ENCODE peak calls at places on chromosomes 6 and 20, in six cellular contexts. A is esophagus squamous epithelium, W is cardiac muscle cell, N is neural progenitor cell, F is DND-41, C is H9. Z is an unnamed sample. For H3K4me1, the result is how much of the 10 kb centered on the place peaks cover.

GRCh38 chr6:11251553-11252358 is 19.3 kb upstream of the NEDD9 start:
- DNase-seq in A (no peak), W (no peak), N (no peak), F (no peak), C (no peak), Z (peak)

GRCh38 chr6:4212588-4212987 is 77.2 kb upstream of the ECI2 start:
- DNase-seq in A (no peak), W (no peak), N (no peak), F (no peak), C (no peak), Z (no peak)

GRCh38 chr20:3168079-3168828 is 5.1 kb downstream of the LZTS3 start:
- DNase-seq in A (no peak), W (peak), N (peak), F (no peak), C (peak), Z (peak)

GRCh38 chr20:40286991-40287531 is 402.0 kb downstream of the MAFB start:
- DNase-seq in A (peak), W (no peak), N (no peak), F (no peak), C (no peak), Z (peak)

GRCh38 chr6:28537509-28538140 is 11.9 kb downstream of the GPX5 start:
- DNase-seq in A (no peak), W (no peak), N (peak), F (no peak), C (peak), Z (no peak)

GRCh38 chr20:41309817-41310216 is 7.7 kb downstream of the ZHX3 start:
- DNase-seq in A (no peak), W (no peak), N (no peak), F (no peak), C (no peak), Z (no peak)

GRCh38 chr6:3438190-3439167 is 18.4 kb downstream of the SLC22A23 start:
- DNase-seq in A (no peak), W (no peak), N (no peak), F (no peak), C (no peak), Z (no peak)

GRCh38 chr6:81774542-81774941 is 22.1 kb upstream of the TENT5A start:
- DNase-seq in A (no peak), W (no peak), N (no peak), F (no peak), C (no peak), Z (peak)

GRCh38 chr6:55818482-55818881 is 56.9 kb downstream of the BMP5 start:
- DNase-seq in A (no peak), W (no peak), N (no peak), F (no peak), C (no peak), Z (no peak)

GRCh38 chr20:8798505-8798904 is 270.4 kb upstream of the PLCB4 start:
- DNase-seq in A (no peak), W (no peak), N (no peak), F (no peak), C (no peak), Z (no peak)

GRCh38 chr20:52210037-52210990 is 18.7 kb upstream of the ZFP64 start:
- DNase-seq in A (no peak), W (no peak), N (no peak), F (no peak), C (no peak), Z (no peak)

GRCh38 chr6:12296255-12296573 is 6.1 kb downstream of the EDN1 start:
- DNase-seq in A (no peak), W (no peak), N (no peak), F (no peak), C (no peak), Z (no peak)

DNA sequence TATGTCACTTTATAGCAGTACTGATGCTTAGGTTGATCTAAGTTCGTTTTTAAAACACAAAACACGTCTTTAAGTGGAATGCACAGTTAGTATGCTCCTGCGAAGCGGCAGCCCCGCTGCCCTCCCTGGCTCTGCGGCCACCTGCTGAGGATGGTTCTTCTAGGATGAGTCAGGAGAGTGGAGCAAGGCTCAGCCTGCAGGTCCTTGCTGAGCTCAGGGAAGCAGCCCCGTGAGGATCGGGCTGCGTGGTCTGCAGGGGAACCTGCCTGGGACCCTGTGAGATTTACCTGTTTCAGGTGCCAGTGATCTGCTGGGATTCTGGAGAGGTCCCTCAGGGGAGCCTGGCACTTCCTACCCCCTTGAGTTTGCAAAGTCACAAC is 57.5 kb downstream of the SYNJ2 start:
- DNase-seq in A (no peak), W (no peak), N (peak), F (no peak), C (no peak), Z (no peak)
- H3K4me1 ChIP-seq in A (under half), W (under half), N (under half), F (under half), C (under half), Z (under half)

GRCh38 chr6:100035873-100036653 is 42.0 kb upstream of the MCHR2 start:
- DNase-seq in A (no peak), W (no peak), N (no peak), F (no peak), C (no peak), Z (no peak)
- H3K27ac ChIP-seq in A (no peak), W (no peak), N (no peak), F (no peak), C (no peak), Z (no peak)

GRCh38 chr20:62400541-62400940 is 6.5 kb downstream of the CABLES2 start:
- DNase-seq in A (no peak), W (no peak), N (no peak), F (no peak), C (no peak), Z (no peak)

GRCh38 chr20:62400021-62400420 is 7.1 kb downstream of the CABLES2 start:
- DNase-seq in A (no peak), W (no peak), N (no peak), F (no peak), C (no peak), Z (no peak)

GRCh38 chr20:62403331-62403730 is 3.8 kb downstream of the CABLES2 start:
- DNase-seq in A (no peak), W (no peak), N (no peak), F (no peak), C (no peak), Z (no peak)

GRCh38 chr20:62402456-62402855 is 4.6 kb downstream of the CABLES2 start:
- DNase-seq in A (no peak), W (no peak), N (no peak), F (no peak), C (no peak), Z (no peak)

GRCh38 chr20:62401331-62401779 is 5.7 kb downstream of the CABLES2 start:
- DNase-seq in A (no peak), W (peak), N (peak), F (no peak), C (peak), Z (no peak)
- TF ChIP-seq CTCF in A (no peak), W (peak), N (peak), F (no peak), C (peak), Z (no peak)

DNA sequence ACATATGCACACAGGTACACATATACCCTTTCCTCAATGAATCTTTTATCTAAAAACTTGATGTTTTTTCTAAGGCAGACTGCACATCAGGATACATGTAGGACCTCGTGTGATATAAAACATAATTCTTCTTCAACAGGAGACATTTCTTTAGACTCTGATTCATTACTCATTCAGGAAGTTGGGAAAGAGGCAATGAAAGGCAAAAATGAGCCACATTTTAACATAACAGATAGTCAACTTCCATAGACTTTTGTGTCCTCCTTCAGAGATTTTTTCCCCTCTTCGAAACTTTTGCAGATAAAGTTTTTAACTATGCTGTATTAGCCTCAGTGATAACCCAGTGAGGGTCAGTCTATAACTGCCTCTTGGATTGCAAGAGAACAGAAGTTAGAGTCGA is 562.4 kb upstream of the MAP3K7 start:
- DNase-seq in A (no peak), W (no peak), N (no peak), F (no peak), C (no peak), Z (no peak)
- H3K4me1 ChIP-seq in A (under half), W (under half), N (under half), F (under half), C (under half), Z (under half)

DNA sequence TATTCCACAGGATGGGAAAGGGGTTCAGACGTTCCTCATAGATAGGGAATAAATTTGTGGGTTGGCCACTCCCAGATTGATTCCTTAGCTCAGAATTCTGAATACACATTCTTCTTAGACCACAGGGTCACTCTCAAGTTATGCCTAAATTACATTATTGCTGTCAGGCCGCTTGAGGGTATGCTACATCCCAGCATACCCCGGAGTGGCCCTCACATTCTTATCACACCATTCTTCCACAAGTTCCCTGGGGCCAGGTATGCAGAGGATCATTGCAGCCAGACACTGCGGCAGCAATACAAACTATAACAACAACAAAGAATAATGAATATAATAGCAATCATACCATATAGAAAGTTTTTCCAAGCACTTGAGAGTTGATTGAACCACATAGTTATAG is 237.9 kb upstream of the SOX4 start:
- DNase-seq in A (no peak), W (no peak), N (no peak), F (no peak), C (no peak), Z (no peak)
- H3K27ac ChIP-seq in A (no peak), W (no peak), N (no peak), F (no peak), C (no peak), Z (no peak)

GRCh38 chr6:16079354-16079753 is 49.5 kb upstream of the MYLIP start:
- DNase-seq in A (no peak), W (no peak), N (no peak), F (no peak), C (no peak), Z (no peak)
- TF ChIP-seq CTCF in A (no peak), W (no peak), N (no peak), F (no peak), C (no peak), Z (no peak)

GRCh38 chr6:166201878-166202277 is 34.2 kb upstream of the TBXT start:
- DNase-seq in A (no peak), W (no peak), N (no peak), F (no peak), C (no peak), Z (no peak)
- H3K4me1 ChIP-seq in A (under half), W (under half), N (under half), F (under half), C (under half), Z (under half)

DNA sequence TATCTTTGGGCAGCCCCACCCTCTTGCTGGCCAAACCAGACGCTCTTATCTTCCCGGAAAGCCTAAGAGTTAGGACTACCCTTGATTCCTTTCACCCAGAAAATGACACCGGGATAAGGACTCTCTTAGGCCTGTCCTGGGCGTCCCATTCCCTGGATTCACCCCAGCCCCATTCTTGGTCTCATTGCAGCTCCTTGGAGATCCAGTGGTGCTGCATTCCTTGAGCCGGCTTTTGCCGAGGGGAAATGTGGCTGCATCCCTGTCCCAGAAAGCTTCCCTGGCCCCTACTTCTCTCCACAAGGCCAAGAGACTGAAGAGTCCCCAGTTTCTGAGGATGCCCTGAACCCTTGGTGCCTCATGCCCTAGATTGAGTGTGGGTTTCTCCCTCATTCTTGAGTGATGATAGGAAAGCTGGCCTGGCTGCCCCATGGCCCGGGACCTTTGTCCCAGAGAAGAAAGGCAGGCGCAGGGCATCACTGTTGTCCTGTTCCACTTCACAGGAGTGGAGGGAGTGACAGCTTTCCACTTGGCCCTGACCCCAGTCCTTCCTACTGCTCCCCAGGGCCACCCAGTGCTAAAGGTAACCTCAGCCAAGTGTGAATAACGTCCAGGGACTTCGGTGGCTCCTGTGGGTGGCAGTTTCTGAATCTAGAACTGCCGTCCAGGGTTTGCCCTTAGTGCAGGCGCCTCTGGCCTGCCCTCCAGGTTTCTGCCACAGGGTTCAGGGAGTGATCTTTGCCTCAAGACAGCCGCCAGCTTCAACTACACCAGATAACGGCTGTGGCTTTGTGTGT is 42.7 kb upstream of the MYL9 start:
- DNase-seq in A (no peak), W (peak), N (no peak), F (no peak), C (no peak), Z (no peak)
- H3K27ac ChIP-seq in A (no peak), W (peak), N (peak), F (no peak), C (no peak), Z (peak)

DNA sequence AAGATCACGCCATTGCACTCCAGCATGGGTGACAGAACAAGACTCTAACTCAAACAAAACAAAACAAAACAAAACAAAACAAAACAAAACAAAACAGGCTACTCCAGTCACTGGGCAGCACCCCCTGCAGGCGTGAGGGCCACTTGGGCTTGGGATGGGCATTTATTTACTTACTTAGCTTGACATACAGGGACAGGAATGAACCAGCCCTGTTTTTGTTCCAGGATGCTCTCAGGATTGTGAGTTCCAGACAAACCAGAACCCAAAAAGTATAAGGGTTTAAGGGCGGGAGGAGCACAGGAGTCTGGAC is 4.0 kb upstream of the PTPN1 start:
- DNase-seq in A (no peak), W (no peak), N (no peak), F (no peak), C (no peak), Z (no peak)
- TF ChIP-seq CTCF in A (no peak), W (peak), N (peak), F (peak), C (peak), Z (no peak)

DNA sequence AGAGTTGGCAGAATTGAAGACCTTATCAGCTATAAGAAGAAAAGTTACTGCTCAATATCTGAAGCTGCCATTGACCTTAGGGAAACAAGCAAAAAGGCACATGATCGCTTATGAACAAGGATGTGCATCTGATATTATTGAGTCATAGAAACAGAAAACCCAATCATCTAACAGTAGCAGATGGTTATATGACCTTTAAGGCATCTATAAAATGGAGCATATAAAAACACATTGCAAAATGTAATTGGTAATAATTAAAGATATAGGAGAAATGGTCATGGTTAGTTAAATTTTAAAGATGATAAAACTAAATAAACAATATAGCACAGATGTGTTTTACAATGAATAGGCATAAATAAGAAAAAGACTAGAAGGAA is 260.1 kb upstream of the TAB2 start:
- DNase-seq in A (no peak), W (no peak), N (no peak), F (no peak), C (no peak), Z (no peak)
- H3K4me1 ChIP-seq in A (under half), W (under half), N (under half), F (half or more), C (under half), Z (half or more)

Z was measured in body of pancreas.